ENCODE peak calls at places on chromosomes 12 and 14, in six cellular contexts. Z is HepG2, T is H1, V is GM12878, I is K562, C is HCT116. M is an unnamed sample.

GRCh38 chr12:107318554-107318803 is 225.1 kb upstream of the CRY1 start:
- DNase-seq in Z (no peak), T (no peak), V (no peak), I (no peak), C (no peak), M (no peak)

GRCh38 chr12:104055686-104056388 is 5.8 kb upstream of the GLT8D2 start:
- DNase-seq in Z (no peak), T (no peak), V (no peak), I (no peak), C (no peak), M (no peak)

GRCh38 chr12:110224379-110225304 is 56.4 kb upstream of the ATP2A2 start:
- DNase-seq in Z (peak), T (no peak), V (no peak), I (no peak), C (no peak), M (no peak)

GRCh38 chr12:1234073-1234472 is 243.1 kb downstream of the ERC1 start:
- DNase-seq in Z (peak), T (no peak), V (no peak), I (no peak), C (no peak), M (no peak)

GRCh38 chr12:754238-754816 is 1.9 kb downstream of the WNK1 start:
- DNase-seq in Z (no peak), T (no peak), V (no peak), I (no peak), C (no peak), M (no peak)

GRCh38 chr12:123533672-123534643 is at the start of gene RILPL1:
- DNase-seq in Z (peak), T (peak), V (no peak), I (peak), C (no peak), M (peak)

GRCh38 chr14:65939184-65939583 is 526.7 kb downstream of the FUT8 start:
- DNase-seq in Z (no peak), T (no peak), V (no peak), I (no peak), C (no peak), M (no peak)

GRCh38 chr14:24785698-24786097 is 151.7 kb upstream of the GZMB start:
- DNase-seq in Z (no peak), T (no peak), V (no peak), I (no peak), C (no peak), M (no peak)

GRCh38 chr12:31474751-31475150 is 116.2 kb downstream of the DENND5B start:
- DNase-seq in Z (no peak), T (no peak), V (no peak), I (no peak), C (no peak), M (no peak)

GRCh38 chr14:105019861-105020814 is 745 bp downstream of the CDCA4 start:
- DNase-seq in Z (no peak), T (peak), V (no peak), I (no peak), C (no peak), M (no peak)

GRCh38 chr14:51666831-51667230 is 15.1 kb downstream of the FRMD6 start:
- DNase-seq in Z (peak), T (no peak), V (no peak), I (no peak), C (no peak), M (no peak)

GRCh38 chr12:71174825-71175224 is 17.0 kb upstream of the TSPAN8 start:
- DNase-seq in Z (no peak), T (no peak), V (no peak), I (no peak), C (no peak), M (no peak)

GRCh38 chr14:100279563-100279962 is 26.7 kb downstream of the SLC25A29 start:
- DNase-seq in Z (no peak), T (no peak), V (no peak), I (no peak), C (no peak), M (no peak)

GRCh38 chr12:39682689-39683477 is 63.3 kb upstream of the ABCD2 start:
- DNase-seq in Z (no peak), T (no peak), V (no peak), I (no peak), C (no peak), M (no peak)

GRCh38 chr12:100913872-100914600 is 119.5 kb downstream of the ANO4 start:
- DNase-seq in Z (no peak), T (no peak), V (no peak), I (no peak), C (no peak), M (no peak)

GRCh38 chr12:26514364-26514763 is 318.6 kb downstream of the ITPR2 start:
- DNase-seq in Z (no peak), T (no peak), V (no peak), I (no peak), C (no peak), M (no peak)

GRCh38 chr12:47870175-47870781 is 34.5 kb downstream of the VDR start:
- DNase-seq in Z (peak), T (peak), V (peak), I (no peak), C (no peak), M (peak)

GRCh38 chr14:92035890-92036289 is 4.0 kb downstream of the TRIP11 start:
- DNase-seq in Z (no peak), T (no peak), V (no peak), I (no peak), C (no peak), M (no peak)

GRCh38 chr12:19529933-19530630 is 90.8 kb downstream of the AEBP2 start:
- DNase-seq in Z (no peak), T (no peak), V (no peak), I (no peak), C (no peak), M (no peak)

GRCh38 chr14:24113379-24113800 is 1.2 kb upstream of the DCAF11 start:
- DNase-seq in Z (no peak), T (no peak), V (no peak), I (no peak), C (no peak), M (no peak)

GRCh38 chr14:71070169-71070568 is 162.9 kb downstream of the PCNX1 start:
- DNase-seq in Z (no peak), T (no peak), V (no peak), I (no peak), C (no peak), M (no peak)

GRCh38 chr14:100291305-100292075 is 14.8 kb downstream of the SLC25A29 start:
- DNase-seq in Z (no peak), T (no peak), V (no peak), I (no peak), C (no peak), M (no peak)

GRCh38 chr12:25135531-25136154 is 59.3 kb downstream of the DNAI7 start:
- DNase-seq in Z (peak), T (peak), V (no peak), I (no peak), C (peak), M (peak)

GRCh38 chr14:88935083-88935482 is 110.6 kb downstream of the TTC8 start:
- DNase-seq in Z (no peak), T (no peak), V (no peak), I (no peak), C (no peak), M (no peak)

GRCh38 chr14:22657861-22658260 is 13.7 kb upstream of the OR6J1 start:
- DNase-seq in Z (peak), T (no peak), V (no peak), I (no peak), C (no peak), M (no peak)

GRCh38 chr12:113880993-113881392 is 85.1 kb downstream of the RBM19 start:
- DNase-seq in Z (no peak), T (no peak), V (no peak), I (no peak), C (no peak), M (no peak)

GRCh38 chr14:92495041-92495440 is 18.5 kb upstream of the RIN3 start:
- DNase-seq in Z (no peak), T (no peak), V (no peak), I (no peak), C (no peak), M (no peak)

GRCh38 chr14:102544034-102544744 is 34.6 kb upstream of the ANKRD9 start:
- DNase-seq in Z (peak), T (peak), V (no peak), I (no peak), C (no peak), M (no peak)

GRCh38 chr14:104723651-104724406 is at the start of gene ADSS1:
- DNase-seq in Z (peak), T (peak), V (no peak), I (peak), C (no peak), M (no peak)

GRCh38 chr12:100427078-100427477 is 46.6 kb upstream of the NR1H4 start:
- DNase-seq in Z (peak), T (no peak), V (no peak), I (no peak), C (peak), M (no peak)

GRCh38 chr12:91074068-91074819 is 16.4 kb upstream of the KERA start:
- DNase-seq in Z (no peak), T (no peak), V (no peak), I (no peak), C (no peak), M (no peak)

GRCh38 chr14:23362200-23362599 is 2.8 kb downstream of the EFS start:
- DNase-seq in Z (peak), T (no peak), V (no peak), I (no peak), C (no peak), M (no peak)

GRCh38 chr12:26119391-26119981 is 5.4 kb downstream of the BHLHE41 start:
- DNase-seq in Z (peak), T (no peak), V (no peak), I (peak), C (peak), M (no peak)

GRCh38 chr14:102095231-102095870 is 8.5 kb upstream of the HSP90AA1 start:
- DNase-seq in Z (no peak), T (no peak), V (no peak), I (no peak), C (no peak), M (no peak)

GRCh38 chr12:42789808-42790760 is 200.5 kb upstream of the PRICKLE1 start:
- DNase-seq in Z (no peak), T (no peak), V (no peak), I (no peak), C (peak), M (no peak)

DNA sequence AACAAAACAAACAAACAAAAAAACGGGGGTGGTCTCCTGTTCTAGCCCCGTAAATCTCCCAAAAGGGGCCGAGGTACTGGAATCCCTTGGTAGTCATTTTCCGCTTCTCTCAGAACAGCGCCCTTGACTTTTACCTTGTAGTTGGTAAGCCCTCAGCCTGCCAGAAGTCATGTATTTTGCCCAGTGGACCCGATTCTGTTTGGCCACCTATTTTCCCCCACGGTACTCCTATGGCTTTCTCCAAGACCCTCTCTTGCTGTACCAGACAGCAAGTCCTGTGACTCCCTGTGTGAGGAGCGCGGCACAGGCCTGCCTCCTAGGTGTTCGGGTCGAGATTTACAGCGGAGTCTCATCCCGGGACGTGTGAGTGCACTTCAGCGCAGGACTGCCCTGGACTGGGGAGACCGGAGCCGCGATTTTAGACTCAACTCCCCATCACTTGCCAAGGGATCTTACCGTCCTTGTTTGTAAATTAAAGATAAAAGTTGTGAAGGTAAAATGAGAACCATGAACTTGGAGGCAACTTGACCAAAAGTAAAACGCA is 1.1 kb upstream of the MBD6 start:
- DNase-seq in Z (peak), T (peak), V (no peak), I (no peak), C (no peak), M (no peak)
- H3K4me3 ChIP-seq in Z (peak), T (peak), V (peak), I (peak), C (no peak), M (peak)

GRCh38 chr12:3743803-3744202 is 9.1 kb downstream of the CRACR2A start:
- DNase-seq in Z (no peak), T (no peak), V (peak), I (no peak), C (no peak), M (no peak)
- H3K9ac ChIP-seq in Z (no peak), T (no peak), V (no peak), I (no peak), C (no peak), M (no peak)

DNA sequence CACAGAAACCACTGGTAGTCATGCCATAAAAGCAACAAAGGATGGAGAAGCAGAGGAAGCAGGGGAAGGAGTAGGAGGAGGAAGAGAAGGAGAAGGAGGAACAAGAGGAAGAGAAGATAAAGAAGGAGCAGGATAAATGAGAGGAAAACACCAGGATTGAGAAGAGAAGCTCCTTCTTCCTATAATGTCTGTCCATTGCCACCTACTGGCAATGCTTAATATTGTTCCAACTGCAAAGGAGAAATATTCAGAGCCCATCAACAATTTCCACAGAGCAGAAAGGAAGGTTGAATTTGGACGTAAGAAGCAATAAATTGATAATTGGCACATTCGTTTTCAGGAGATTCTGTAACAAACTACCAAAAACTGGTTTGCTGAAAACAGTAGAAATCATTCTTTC is 898.4 kb downstream of the SLC16A7 start:
- DNase-seq in Z (peak), T (no peak), V (no peak), I (no peak), C (peak), M (peak)
- TF ChIP-seq ZNF274 in Z (no peak), T (no peak), V (no peak), I (no peak), C (no peak), M (no peak)

GRCh38 chr12:52327086-52327829 is 6.1 kb upstream of the KRT83 start:
- DNase-seq in Z (peak), T (peak), V (peak), I (peak), C (peak), M (peak)
- H3K4me3 ChIP-seq in Z (no peak), T (no peak), V (no peak), I (no peak), C (no peak), M (no peak)

GRCh38 chr12:92465786-92466185 is 237.0 kb upstream of the PLEKHG7 start:
- DNase-seq in Z (no peak), T (no peak), V (no peak), I (no peak), C (no peak), M (no peak)
- H3K9ac ChIP-seq in Z (no peak), T (no peak), V (peak), I (no peak), C (no peak), M (no peak)

DNA sequence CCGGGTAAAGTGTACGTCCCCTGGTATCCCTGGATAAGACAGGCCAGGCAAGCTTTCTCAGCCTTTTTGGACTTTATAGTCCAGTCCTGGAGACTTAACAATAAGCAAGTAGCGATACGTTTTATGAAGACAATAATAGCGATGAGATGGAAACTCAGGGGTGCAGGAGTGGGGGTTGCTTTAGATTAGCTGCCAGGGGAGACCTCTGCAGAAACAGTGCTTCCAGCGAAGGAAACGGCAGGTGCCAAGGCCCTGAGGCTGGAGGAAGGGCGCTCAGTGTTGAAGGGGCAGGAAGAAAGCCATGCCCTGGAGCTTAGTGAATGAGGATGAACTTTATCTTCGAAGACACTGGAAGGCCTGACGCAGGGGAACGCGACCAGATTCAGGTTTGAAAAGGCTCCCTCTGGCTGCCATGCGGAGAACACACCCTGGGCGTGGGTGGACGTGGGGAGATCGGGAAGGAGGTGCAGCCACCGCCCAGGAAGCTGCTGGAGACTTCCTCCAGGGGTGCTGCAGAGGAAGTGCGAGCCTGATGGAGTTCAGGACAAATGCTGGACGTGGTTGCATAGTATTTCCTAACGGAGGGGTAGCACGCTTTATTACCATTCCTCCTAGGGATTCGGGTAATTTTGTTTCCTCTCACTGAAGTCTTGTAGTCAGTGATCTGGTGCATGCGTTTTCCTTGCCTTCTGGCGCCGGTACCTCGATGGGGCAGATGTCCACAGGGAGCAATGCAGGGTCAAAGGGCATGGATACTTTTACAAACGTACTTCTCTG is 26.1 kb upstream of the UBC start:
- DNase-seq in Z (peak), T (peak), V (peak), I (peak), C (peak), M (peak)
- TF ChIP-seq ZNF274 in Z (no peak), T (no peak), V (no peak), I (no peak), C (no peak), M (no peak)

GRCh38 chr12:94261119-94261518 is 112.7 kb downstream of the PLXNC1 start:
- DNase-seq in Z (no peak), T (no peak), V (no peak), I (no peak), C (no peak), M (peak)

GRCh38 chr12:94263011-94263786 is 114.8 kb downstream of the PLXNC1 start:
- DNase-seq in Z (no peak), T (no peak), V (peak), I (no peak), C (no peak), M (no peak)

GRCh38 chr12:94260717-94261116 is 112.3 kb downstream of the PLXNC1 start:
- DNase-seq in Z (no peak), T (no peak), V (no peak), I (no peak), C (no peak), M (no peak)

GRCh38 chr12:94262228-94263010 is 114.0 kb downstream of the PLXNC1 start:
- DNase-seq in Z (no peak), T (no peak), V (no peak), I (peak), C (peak), M (no peak)

DNA sequence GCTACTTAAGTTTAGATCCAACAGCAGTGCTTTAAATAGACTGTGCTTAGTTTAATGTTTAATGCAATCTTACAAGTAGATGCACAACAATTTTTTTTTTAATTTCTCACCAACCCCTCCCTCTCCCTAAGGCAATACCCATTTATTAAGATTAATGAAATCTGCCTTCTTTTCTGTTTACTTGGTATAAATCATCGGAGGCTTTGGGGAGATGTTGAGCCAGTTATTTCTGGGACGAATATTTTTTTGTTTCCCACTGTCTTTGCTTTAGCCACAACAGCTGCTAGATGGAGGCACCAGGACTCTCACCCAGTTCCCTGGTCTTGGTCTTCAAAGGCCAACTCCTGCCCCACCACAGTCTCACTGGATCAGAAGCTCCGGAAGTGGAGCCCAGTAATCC is 113.4 kb downstream of the PLXNC1 start:
- DNase-seq in Z (no peak), T (no peak), V (no peak), I (no peak), C (no peak), M (no peak)
- H3K4me3 ChIP-seq in Z (no peak), T (no peak), V (peak), I (no peak), C (peak), M (no peak)

DNA sequence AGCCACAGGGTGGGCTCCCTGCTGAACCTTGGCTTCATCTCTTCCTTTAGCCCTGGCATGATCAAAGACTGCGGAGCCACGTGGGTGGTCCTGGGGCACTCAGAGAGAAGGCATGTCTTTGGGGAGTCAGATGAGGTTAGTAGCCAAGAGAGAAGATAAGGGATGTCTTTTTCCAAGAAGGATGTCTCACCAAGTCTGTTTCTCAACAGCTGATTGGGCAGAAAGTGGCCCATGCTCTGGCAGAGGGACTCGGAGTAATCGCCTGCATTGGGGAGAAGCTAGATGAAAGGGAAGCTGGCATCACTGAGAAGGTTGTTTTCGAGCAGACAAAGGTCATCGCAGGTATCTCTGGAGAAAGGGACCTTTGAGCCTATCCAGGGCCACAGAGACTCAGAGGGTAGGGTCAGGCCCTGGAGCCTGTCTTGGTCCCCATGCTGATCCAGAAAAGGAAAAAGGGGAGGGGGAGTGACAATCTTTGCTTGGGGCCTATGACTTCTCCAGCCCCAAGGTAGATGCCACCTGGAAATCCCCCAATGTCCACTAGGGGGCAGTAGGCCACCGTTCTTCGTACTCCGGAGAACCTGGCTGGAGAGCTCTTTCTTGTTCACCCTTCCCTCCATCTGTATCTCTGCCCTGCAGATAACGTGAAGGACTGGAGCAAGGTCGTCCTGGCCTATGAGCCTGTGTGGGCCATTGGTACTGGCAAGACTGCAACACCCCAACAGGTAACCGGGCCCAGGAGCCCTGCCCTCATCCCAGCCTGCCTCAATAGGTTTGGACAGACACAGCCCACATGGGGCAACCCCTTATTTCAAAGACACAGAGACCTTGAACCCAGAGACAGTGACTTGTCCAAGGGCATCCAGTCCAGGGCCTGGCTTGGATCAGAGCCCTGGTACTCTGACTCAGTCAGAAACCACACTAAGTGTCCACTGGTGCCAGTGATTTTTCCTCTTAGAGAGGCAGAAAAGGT is 2.0 kb downstream of the TPI1 start:
- DNase-seq in Z (peak), T (peak), V (peak), I (peak), C (peak), M (peak)
- H3K9ac ChIP-seq in Z (peak), T (no peak), V (peak), I (peak), C (peak), M (peak)

M was measured in NT2/D1.